ENCODE peak calls at places on chromosomes 16 and 17, in five cellular contexts. L is activated CD8-positive, alpha-beta memory T cell treated with anti-CD3 and anti-CD28 coated beads, Interleukin-2, amount 10 ng/mL, durations not matched to agents 7 days and 5 days; F is tibial artery; O is AG10803; G is Right ventricle myocardium superior. M is an unnamed sample.

GRCh38 chr16:2244301-2244700 is 7.1 kb downstream of the ECI1 start:
- DNase-seq in L (no peak), F (no peak), O (no peak), G (no peak), M (no peak)

GRCh38 chr17:78121801-78122220 is 6.7 kb downstream of the TMC6 start:
- DNase-seq in L (no peak), F (no peak), O (no peak), G (no peak), M (no peak)

GRCh38 chr16:64900029-64900428 is 221.8 kb downstream of the CDH11 start:
- DNase-seq in L (no peak), F (no peak), O (no peak), G (no peak), M (no peak)

GRCh38 chr17:81044764-81045589 is 10.0 kb downstream of the BAIAP2 start:
- DNase-seq in L (no peak), F (peak), O (peak), G (peak), M (peak)

GRCh38 chr17:59423137-59423703 is 91.8 kb downstream of the YPEL2 start:
- DNase-seq in L (no peak), F (peak), O (peak), G (peak), M (peak)

GRCh38 chr16:84700518-84701277 is 898 bp downstream of the USP10 start:
- DNase-seq in L (peak), F (no peak), O (no peak), G (no peak), M (no peak)

GRCh38 chr16:31478956-31479355 is 4.0 kb upstream of the SLC5A2 start:
- DNase-seq in L (no peak), F (no peak), O (no peak), G (no peak), M (no peak)

GRCh38 chr16:49278944-49279725 is 2.5 kb downstream of the CBLN1 start:
- DNase-seq in L (no peak), F (no peak), O (no peak), G (no peak), M (no peak)

GRCh38 chr16:11639925-11640899 is 28.0 kb upstream of the SNN start:
- DNase-seq in L (no peak), F (peak), O (peak), G (peak), M (peak)

GRCh38 chr16:676565-677297 is 1.3 kb downstream of the RHBDL1 start:
- DNase-seq in L (no peak), F (no peak), O (no peak), G (no peak), M (no peak)

GRCh38 chr16:69662901-69663300 is 63.5 kb downstream of the NQO1 start:
- DNase-seq in L (no peak), F (no peak), O (no peak), G (no peak), M (no peak)

GRCh38 chr16:73131153-73131862 is 83.4 kb upstream of the ZFHX3 start:
- DNase-seq in L (no peak), F (no peak), O (no peak), G (no peak), M (no peak)

GRCh38 chr17:7004398-7005253 is 7.8 kb upstream of the RNASEK start:
- DNase-seq in L (no peak), F (no peak), O (peak), G (no peak), M (no peak)